ENCODE peak calls at places on chromosomes 2 and 18, in five cellular contexts. One of them, this sample, is unnamed. For H3K79me2 and H3K4me1, the result is how much of the 10 kb centered on the place peaks cover.

GRCh38 chr2:132478669-132479068 is 62.1 kb downstream of the GPR39 start:
- DNase-seq in H1: no peak
- DNase-seq in K562: no peak
- DNase-seq in HepG2: no peak
- DNase-seq in GM12878: no peak
- DNase-seq in this sample: no peak

GRCh38 chr2:171365232-171365631 is 68.6 kb downstream of the METTL8 start:
- DNase-seq in H1: no peak
- DNase-seq in K562: no peak
- DNase-seq in HepG2: no peak
- DNase-seq in GM12878: no peak
- DNase-seq in this sample: no peak

GRCh38 chr2:141534671-141535359 is 596.0 kb downstream of the LRP1B start:
- DNase-seq in H1: no peak
- DNase-seq in K562: no peak
- DNase-seq in HepG2: no peak
- DNase-seq in GM12878: no peak
- DNase-seq in this sample: no peak

GRCh38 chr2:100470898-100471514 is 724 bp downstream of the NMS start:
- DNase-seq in H1: peak
- DNase-seq in K562: peak
- DNase-seq in HepG2: peak
- DNase-seq in GM12878: no peak
- DNase-seq in this sample: peak

GRCh38 chr18:702957-703659 is 9.3 kb downstream of the ENOSF1 start:
- DNase-seq in H1: peak
- DNase-seq in K562: no peak
- DNase-seq in HepG2: peak
- DNase-seq in GM12878: no peak
- DNase-seq in this sample: no peak

GRCh38 chr2:98348066-98348561 is 1.9 kb downstream of the CNGA3 start:
- DNase-seq in H1: peak
- DNase-seq in K562: no peak
- DNase-seq in HepG2: no peak
- DNase-seq in GM12878: no peak
- DNase-seq in this sample: peak

GRCh38 chr2:217588266-217588665 is 414.5 kb downstream of the TNS1 start:
- DNase-seq in H1: no peak
- DNase-seq in K562: no peak
- DNase-seq in HepG2: no peak
- DNase-seq in GM12878: no peak
- DNase-seq in this sample: no peak

GRCh38 chr2:28713582-28714292 is 37.9 kb upstream of the PPP1CB start:
- DNase-seq in H1: no peak
- DNase-seq in K562: no peak
- DNase-seq in HepG2: no peak
- DNase-seq in GM12878: no peak
- DNase-seq in this sample: no peak

GRCh38 chr2:191637182-191638078 is 40.5 kb upstream of the NABP1 start:
- DNase-seq in H1: no peak
- DNase-seq in K562: peak
- DNase-seq in HepG2: peak
- DNase-seq in GM12878: no peak
- DNase-seq in this sample: no peak

GRCh38 chr2:209383212-209383611 is 40.6 kb upstream of the MAP2 start:
- DNase-seq in H1: no peak
- DNase-seq in K562: no peak
- DNase-seq in HepG2: peak
- DNase-seq in GM12878: no peak
- DNase-seq in this sample: no peak

GRCh38 chr2:71466301-71467179 is 13.2 kb downstream of the DYSF start:
- DNase-seq in H1: peak
- DNase-seq in K562: no peak
- DNase-seq in HepG2: no peak
- DNase-seq in GM12878: no peak
- DNase-seq in this sample: peak

GRCh38 chr2:951224-952006 is 766 bp downstream of the SNTG2 start:
- DNase-seq in H1: no peak
- DNase-seq in K562: no peak
- DNase-seq in HepG2: no peak
- DNase-seq in GM12878: no peak
- DNase-seq in this sample: peak

GRCh38 chr2:235744161-235744560 is 250.3 kb downstream of the AGAP1 start:
- DNase-seq in H1: no peak
- DNase-seq in K562: no peak
- DNase-seq in HepG2: no peak
- DNase-seq in GM12878: no peak
- DNase-seq in this sample: no peak

GRCh38 chr18:10482363-10482984 is 28.0 kb downstream of the APCDD1 start:
- DNase-seq in H1: no peak
- DNase-seq in K562: no peak
- DNase-seq in HepG2: no peak
- DNase-seq in GM12878: no peak
- DNase-seq in this sample: peak

GRCh38 chr2:144511945-144512344 is 8.0 kb downstream of the ZEB2 start:
- DNase-seq in H1: no peak
- DNase-seq in K562: no peak
- DNase-seq in HepG2: no peak
- DNase-seq in GM12878: no peak
- DNase-seq in this sample: peak
- H3K79me2 ChIP-seq in H1: under half
- H3K79me2 ChIP-seq in K562: half or more
- H3K79me2 ChIP-seq in HepG2: under half
- H3K79me2 ChIP-seq in GM12878: under half
- H3K79me2 ChIP-seq in this sample: under half

GRCh38 chr18:68301436-68301835 is 413.5 kb downstream of the TMX3 start:
- DNase-seq in H1: no peak
- DNase-seq in K562: no peak
- DNase-seq in HepG2: no peak
- DNase-seq in GM12878: no peak
- DNase-seq in this sample: no peak

GRCh38 chr18:68299906-68300305 is 415.0 kb downstream of the TMX3 start:
- DNase-seq in H1: no peak
- DNase-seq in K562: no peak
- DNase-seq in HepG2: no peak
- DNase-seq in GM12878: no peak
- DNase-seq in this sample: no peak

DNA sequence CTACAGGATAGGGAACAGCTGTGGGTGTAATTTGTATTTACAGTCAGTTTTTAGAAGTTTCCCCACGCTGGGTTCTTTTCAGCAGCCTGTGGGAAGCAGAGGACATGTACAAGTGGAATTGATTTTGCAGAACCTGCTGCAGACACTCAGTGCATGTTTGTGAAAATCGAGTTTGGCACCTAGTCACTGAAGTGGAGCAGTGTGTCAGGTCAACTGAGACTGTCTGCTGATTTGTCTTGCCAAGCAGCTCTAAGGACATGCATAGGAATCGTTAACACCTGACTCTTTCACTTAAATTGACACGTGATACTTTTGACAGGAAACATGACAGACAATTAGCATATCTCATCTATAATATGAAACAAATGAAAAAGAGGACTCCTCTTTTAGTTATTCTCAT is 416.6 kb downstream of the TMX3 start:
- DNase-seq in H1: no peak
- DNase-seq in K562: no peak
- DNase-seq in HepG2: no peak
- DNase-seq in GM12878: no peak
- DNase-seq in this sample: no peak
- TF ChIP-seq CREB1 in H1: no peak
- TF ChIP-seq CREB1 in K562: no peak
- TF ChIP-seq CREB1 in HepG2: no peak
- TF ChIP-seq CREB1 in GM12878: no peak
- TF ChIP-seq CREB1 in this sample: no peak

DNA sequence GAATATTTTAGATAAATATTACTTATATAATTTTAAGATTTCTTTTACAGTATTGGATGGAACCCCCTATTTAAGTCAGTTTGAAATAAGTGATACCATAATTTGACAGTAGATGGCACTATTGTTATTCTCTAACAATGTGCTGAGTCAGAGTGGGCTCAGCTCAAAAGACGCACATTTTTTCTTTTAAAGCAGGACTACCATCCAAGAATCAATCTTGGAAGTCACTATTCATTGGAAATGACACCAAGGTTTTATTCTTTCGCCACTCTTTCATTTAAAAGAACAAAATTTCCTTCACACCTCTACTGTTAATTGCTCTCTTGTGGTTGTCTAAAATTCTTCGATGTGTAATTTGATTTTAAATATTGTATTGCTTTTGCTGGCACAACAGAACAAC is 32.6 kb upstream of the SPAG16 start:
- DNase-seq in H1: no peak
- DNase-seq in K562: peak
- DNase-seq in HepG2: peak
- DNase-seq in GM12878: no peak
- DNase-seq in this sample: peak
- H3K4me1 ChIP-seq in H1: under half
- H3K4me1 ChIP-seq in K562: under half
- H3K4me1 ChIP-seq in HepG2: under half
- H3K4me1 ChIP-seq in GM12878: under half
- H3K4me1 ChIP-seq in this sample: under half

GRCh38 chr2:196174424-196174823 is 3.0 kb upstream of the STK17B start:
- DNase-seq in H1: peak
- DNase-seq in K562: no peak
- DNase-seq in HepG2: no peak
- DNase-seq in GM12878: no peak
- DNase-seq in this sample: peak
- H3K79me2 ChIP-seq in H1: under half
- H3K79me2 ChIP-seq in K562: under half
- H3K79me2 ChIP-seq in HepG2: under half
- H3K79me2 ChIP-seq in GM12878: under half
- H3K79me2 ChIP-seq in this sample: under half

GRCh38 chr18:78728301-78729098 is 251.1 kb upstream of the SALL3 start:
- DNase-seq in H1: no peak
- DNase-seq in K562: no peak
- DNase-seq in HepG2: no peak
- DNase-seq in GM12878: no peak
- DNase-seq in this sample: no peak

GRCh38 chr18:78727877-78728276 is 251.7 kb upstream of the SALL3 start:
- DNase-seq in H1: no peak
- DNase-seq in K562: no peak
- DNase-seq in HepG2: no peak
- DNase-seq in GM12878: no peak
- DNase-seq in this sample: no peak

GRCh38 chr18:78730564-78731422 is 248.8 kb upstream of the SALL3 start:
- DNase-seq in H1: no peak
- DNase-seq in K562: no peak
- DNase-seq in HepG2: no peak
- DNase-seq in GM12878: no peak
- DNase-seq in this sample: no peak

GRCh38 chr18:78727057-78727739 is 252.4 kb upstream of the SALL3 start:
- DNase-seq in H1: no peak
- DNase-seq in K562: no peak
- DNase-seq in HepG2: no peak
- DNase-seq in GM12878: no peak
- DNase-seq in this sample: no peak

DNA sequence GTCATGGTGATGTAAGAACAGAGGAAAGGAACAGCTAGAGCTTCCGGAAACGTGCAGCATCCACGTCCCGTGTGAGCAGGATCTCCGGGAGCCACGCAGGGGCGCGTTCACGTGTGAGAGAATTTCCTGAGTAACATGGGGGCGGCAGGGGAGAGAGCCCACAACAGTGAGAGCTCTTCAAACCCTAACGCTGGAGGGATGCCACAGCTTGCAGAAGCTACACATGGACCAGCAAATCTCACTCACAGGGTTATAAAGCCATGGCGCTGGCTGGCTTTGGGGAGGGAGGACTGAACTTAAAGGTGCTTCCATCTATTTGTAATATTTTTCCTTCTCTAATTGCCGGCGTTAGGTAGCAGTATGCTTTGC is 250.5 kb upstream of the SALL3 start:
- DNase-seq in H1: no peak
- DNase-seq in K562: no peak
- DNase-seq in HepG2: no peak
- DNase-seq in GM12878: no peak
- DNase-seq in this sample: no peak
- TF ChIP-seq CREB1 in H1: no peak
- TF ChIP-seq CREB1 in K562: no peak
- TF ChIP-seq CREB1 in HepG2: no peak
- TF ChIP-seq CREB1 in GM12878: no peak
- TF ChIP-seq CREB1 in this sample: no peak

This sample was measured in GM23338.